ENCODE peak calls at places on chromosomes 13 and 19, in five cellular contexts. V is IMR-90, A is H9, W is mesenchymal stem cell, X is neuronal stem cell. N is an unnamed sample. For H3K79me1, the result is how much of the 10 kb centered on the place peaks cover.

GRCh38 chr13:18978447-18978846 is 203.2 kb downstream of the TUBA3C start:
- DNase-seq in V (no peak), A (no peak), W (no peak), X (no peak), N (no peak)

GRCh38 chr13:108226184-108226583 is 8.0 kb downstream of the ABHD13 start:
- DNase-seq in V (no peak), A (no peak), W (no peak), X (no peak), N (no peak)

GRCh38 chr13:49545661-49546060 is 39.7 kb downstream of the RCBTB1 start:
- DNase-seq in V (no peak), A (no peak), W (no peak), X (no peak), N (peak)

GRCh38 chr19:703329-703650 is 5.4 kb upstream of the PALM start:
- DNase-seq in V (no peak), A (no peak), W (no peak), X (no peak), N (no peak)

GRCh38 chr19:48713041-48713863 is 6.3 kb downstream of the MAMSTR start:
- DNase-seq in V (peak), A (peak), W (peak), X (no peak), N (peak)

GRCh38 chr13:59304596-59304995 is 859.1 kb downstream of the DIAPH3 start:
- DNase-seq in V (no peak), A (no peak), W (no peak), X (no peak), N (no peak)

GRCh38 chr13:83372786-83373185 is 509.5 kb downstream of the SLITRK1 start:
- DNase-seq in V (peak), A (no peak), W (no peak), X (no peak), N (no peak)

GRCh38 chr19:49684251-49684982 is 5.0 kb upstream of the ADM5 start:
- DNase-seq in V (no peak), A (peak), W (no peak), X (no peak), N (no peak)

GRCh38 chr19:19278315-19278714 is 5.2 kb upstream of the TM6SF2 start:
- DNase-seq in V (no peak), A (no peak), W (no peak), X (no peak), N (no peak)

GRCh38 chr13:75452564-75452963 is 29.4 kb downstream of the TBC1D4 start:
- DNase-seq in V (no peak), A (no peak), W (no peak), X (no peak), N (peak)

GRCh38 chr13:43431279-43431678 is 355.5 kb downstream of the ENOX1 start:
- DNase-seq in V (no peak), A (no peak), W (no peak), X (no peak), N (peak)

GRCh38 chr13:107238262-107238661 is 670.3 kb upstream of the ARGLU1 start:
- DNase-seq in V (no peak), A (no peak), W (no peak), X (no peak), N (no peak)

GRCh38 chr19:9967326-9967725 is 31.0 kb upstream of the OLFM2 start:
- DNase-seq in V (peak), A (no peak), W (no peak), X (no peak), N (no peak)

GRCh38 chr19:8194528-8195275 is 14.5 kb upstream of the CERS4 start:
- DNase-seq in V (no peak), A (no peak), W (no peak), X (no peak), N (no peak)

GRCh38 chr13:90270231-90270630 is 1077.3 kb upstream of the MIR17HG start:
- DNase-seq in V (no peak), A (no peak), W (no peak), X (no peak), N (no peak)

GRCh38 chr19:35090160-35090794 is 25.3 kb upstream of the FXYD3 start:
- DNase-seq in V (peak), A (peak), W (peak), X (peak), N (peak)

GRCh38 chr13:42720116-42720857 is 61.1 kb upstream of the FAM216B start:
- DNase-seq in V (peak), A (no peak), W (peak), X (no peak), N (peak)

GRCh38 chr13:28641600-28641926 is 17.4 kb upstream of the POMP start:
- DNase-seq in V (no peak), A (no peak), W (peak), X (no peak), N (peak)

GRCh38 chr13:111485491-111486250 is 165.2 kb downstream of the TEX29 start:
- DNase-seq in V (no peak), A (no peak), W (no peak), X (no peak), N (no peak)

GRCh38 chr13:31755803-31756212 is 16.5 kb downstream of the RXFP2 start:
- DNase-seq in V (peak), A (no peak), W (peak), X (no peak), N (no peak)

GRCh38 chr13:67506407-67506806 is 276.3 kb upstream of the PCDH9 start:
- DNase-seq in V (no peak), A (no peak), W (no peak), X (no peak), N (no peak)

GRCh38 chr19:1038995-1039645 is 787 bp upstream of the ABCA7 start:
- DNase-seq in V (peak), A (peak), W (peak), X (no peak), N (peak)

GRCh38 chr13:51912091-51912490 is 50.3 kb downstream of the CCDC70 start:
- DNase-seq in V (no peak), A (peak), W (no peak), X (no peak), N (peak)

GRCh38 chr13:78029891-78030290 is 111.3 kb upstream of the EDNRB start:
- DNase-seq in V (no peak), A (no peak), W (no peak), X (no peak), N (no peak)

GRCh38 chr13:46866150-46866549 is 30.7 kb downstream of the HTR2A start:
- DNase-seq in V (peak), A (peak), W (peak), X (no peak), N (peak)

GRCh38 chr13:77429320-77430142 is 102.6 kb upstream of the MYCBP2 start:
- DNase-seq in V (no peak), A (no peak), W (no peak), X (no peak), N (no peak)

GRCh38 chr13:113759525-113760137 is 605 bp downstream of the TMEM255B start:
- DNase-seq in V (peak), A (no peak), W (peak), X (peak), N (no peak)

GRCh38 chr13:101917475-101917810 is 465.0 kb downstream of the ITGBL1 start:
- DNase-seq in V (no peak), A (peak), W (no peak), X (no peak), N (no peak)

GRCh38 chr13:45615501-45616101 is at the start of gene ERICH6B:
- DNase-seq in V (peak), A (peak), W (peak), X (peak), N (no peak)
- H3K4me2 ChIP-seq in V (no peak), A (peak), W (peak), X (peak), N (peak)

GRCh38 chr13:95652821-95653220 is 8.3 kb upstream of the DZIP1 start:
- DNase-seq in V (no peak), A (no peak), W (no peak), X (no peak), N (no peak)
- H3K79me1 ChIP-seq in V (under half), A (under half), W (under half), X (under half), N (under half)

GRCh38 chr19:53908106-53908932 is 759 bp upstream of the CACNG7 start:
- DNase-seq in V (peak), A (peak), W (no peak), X (peak), N (peak)
- H2BK120ac ChIP-seq in V (no peak), A (no peak), W (no peak), X (peak), N (no peak)

GRCh38 chr19:3096902-3097326 is 2.8 kb downstream of the GNA11 start:
- DNase-seq in V (no peak), A (no peak), W (no peak), X (no peak), N (no peak)
- H3K4me2 ChIP-seq in V (no peak), A (no peak), W (no peak), X (no peak), N (no peak)

DNA sequence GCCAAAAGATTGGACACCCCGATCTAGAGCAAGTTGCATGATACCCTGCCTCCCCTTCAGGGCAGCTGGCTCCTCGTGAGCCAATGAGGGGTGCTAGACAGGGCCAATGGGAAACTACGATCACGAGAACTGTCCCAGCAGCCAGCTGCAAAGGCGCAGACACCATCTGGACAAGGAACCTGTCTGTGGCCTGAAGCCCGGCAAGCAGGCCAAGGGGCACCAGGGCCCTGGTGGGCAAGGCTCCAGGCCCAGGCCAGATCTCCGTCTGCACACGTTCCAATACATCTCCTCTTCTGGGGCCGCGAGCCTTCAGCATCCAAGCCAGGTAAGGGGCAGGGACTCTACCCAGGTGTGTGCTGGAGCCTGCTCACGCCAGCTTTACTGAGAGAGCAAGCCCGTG is 20.2 kb downstream of the MED26 start:
- DNase-seq in V (no peak), A (no peak), W (no peak), X (no peak), N (no peak)
- H3K79me1 ChIP-seq in V (half or more), A (under half), W (under half), X (under half), N (under half)

DNA sequence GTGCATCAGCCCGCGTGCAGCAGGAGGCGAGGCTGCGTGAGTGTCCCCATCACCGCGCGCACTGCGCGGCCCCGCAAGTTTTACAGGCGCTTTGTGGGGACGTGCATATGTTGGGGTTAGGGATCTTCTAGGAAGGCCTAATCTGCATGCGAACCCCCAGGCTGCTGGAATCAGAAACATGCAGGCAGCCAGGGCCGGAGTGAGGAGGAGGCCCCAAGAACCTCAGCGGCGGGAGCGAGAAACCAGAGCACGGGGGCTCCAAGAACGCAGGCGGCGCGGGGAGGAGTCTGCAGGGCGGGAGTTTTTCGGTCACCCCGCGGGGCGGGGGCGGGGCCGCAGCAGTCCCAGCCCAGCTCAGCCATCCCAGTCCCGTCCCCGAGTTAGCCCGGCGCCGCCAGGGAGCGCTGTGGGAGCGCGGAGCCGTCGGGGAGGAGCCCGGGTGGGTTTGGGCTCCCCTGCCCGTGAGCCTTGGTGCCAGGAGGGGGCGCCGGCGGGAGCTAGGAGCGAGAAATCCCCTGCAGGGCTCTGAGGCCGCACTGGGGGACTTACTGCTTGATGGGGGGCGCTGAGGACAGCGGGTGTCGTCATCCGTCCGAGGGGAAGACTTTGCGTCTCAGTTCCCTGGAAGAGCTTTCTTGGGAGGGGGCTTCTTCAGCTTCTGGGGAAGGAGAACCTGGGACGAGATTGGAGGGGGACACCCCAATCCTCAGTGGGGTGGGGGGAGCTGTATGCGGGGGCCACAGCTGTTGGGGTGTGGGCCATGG is 933 bp upstream of the NRTN start:
- DNase-seq in V (peak), A (peak), W (peak), X (peak), N (peak)
- H2BK120ac ChIP-seq in V (no peak), A (no peak), W (no peak), X (no peak), N (no peak)

DNA sequence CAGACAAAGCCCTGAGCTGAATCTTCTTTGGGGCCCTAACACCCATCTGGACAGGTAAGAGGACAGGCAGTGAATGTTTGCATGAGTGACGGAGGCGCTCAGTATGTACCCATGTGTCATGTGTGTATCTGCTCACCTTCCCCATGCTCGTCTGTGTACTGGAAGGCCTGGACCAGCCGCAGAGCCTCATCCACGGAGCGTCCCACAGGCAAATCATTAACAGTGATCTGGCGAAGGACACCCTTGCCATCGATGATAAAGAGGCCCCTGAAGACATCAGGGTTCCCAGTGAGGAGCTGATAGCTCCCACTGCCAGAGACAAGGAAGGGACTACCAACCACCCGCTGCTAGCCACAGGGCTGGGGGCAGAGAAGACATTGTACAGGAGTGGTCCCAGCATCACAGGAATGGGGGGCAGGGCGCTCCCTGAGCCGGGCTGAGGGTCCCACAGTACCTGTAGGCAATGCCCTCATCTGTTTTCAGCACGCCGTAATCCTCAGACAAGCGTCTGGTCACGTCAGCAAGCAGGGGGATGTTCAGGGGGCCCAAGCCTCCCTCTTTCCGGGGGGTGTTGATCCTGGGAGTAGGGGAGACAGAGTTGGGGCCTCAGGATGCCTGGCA is 1.8 kb downstream of the PRDX2 start:
- DNase-seq in V (no peak), A (no peak), W (no peak), X (no peak), N (no peak)
- H3K4me2 ChIP-seq in V (no peak), A (peak), W (no peak), X (no peak), N (no peak)

N was measured in trophoblast cell.